ENCODE peak calls at places on chromosomes 11 and 22, in six cellular contexts. U, J, Z, I, A and M are unnamed samples.
A peak's percentile ranks its signal among the peaks of the same experiment; 100 is the strongest.

GRCh38 chr11:63510360-63511130 is 4.7 kb downstream of the LGALS12 start:
- DNase-seq in U (no peak), J (peak; percentile 84), Z (no peak), I (no peak), A (no peak), M (no peak)

GRCh38 chr22:47168441-47168840 is 406.0 kb downstream of the TBC1D22A start:
- DNase-seq in U (no peak), J (peak; percentile 8), Z (no peak), I (no peak), A (no peak), M (peak; percentile 0)

GRCh38 chr22:40189979-40190378 is 12.3 kb downstream of the TNRC6B start:
- DNase-seq in U (no peak), J (no peak), Z (no peak), I (no peak), A (no peak), M (no peak)

GRCh38 chr11:64765291-64765803 is 5.6 kb upstream of the PYGM start:
- DNase-seq in U (no peak), J (peak; percentile 74), Z (no peak), I (no peak), A (no peak), M (peak; percentile 26)

GRCh38 chr11:60864856-60865513 is 2.4 kb upstream of the ZP1 start:
- DNase-seq in U (no peak), J (peak; percentile 20), Z (no peak), I (no peak), A (no peak), M (no peak)

GRCh38 chr11:70951139-70951804 is 301.1 kb downstream of the SHANK2 start:
- DNase-seq in U (no peak), J (no peak), Z (no peak), I (no peak), A (no peak), M (no peak)

GRCh38 chr11:72598901-72599300 is 75.3 kb downstream of the PDE2A start:
- DNase-seq in U (no peak), J (peak; percentile 70), Z (no peak), I (no peak), A (no peak), M (peak; percentile 67)

GRCh38 chr11:9825315-9825714 is 161.4 kb downstream of the SWAP70 start:
- DNase-seq in U (no peak), J (no peak), Z (no peak), I (no peak), A (no peak), M (no peak)